ENCODE peak calls at places on chromosomes 11 and 22, in four cellular contexts. L is lung; F is SJSA1; M is CD8-positive, alpha-beta memory T cell. X is an unnamed sample.
A peak's percentile ranks its signal among the peaks of the same experiment; 100 is the strongest.

GRCh38 chr11:72075109-72075508 is 5.2 kb downstream of the NUMA1 start:
- DNase-seq in L (no peak), F (no peak), M (no peak), X (no peak)

GRCh38 chr11:28472904-28473303 is 364.7 kb downstream of the METTL15 start:
- DNase-seq in L (no peak), F (no peak), M (no peak), X (peak; percentile 68)

GRCh38 chr11:56885182-56885581 is 103.5 kb upstream of the OR5AK2 start:
- DNase-seq in L (peak; percentile 57), F (no peak), M (no peak), X (peak; percentile 77)

GRCh38 chr11:17597770-17598169 is 50.7 kb downstream of the OTOG start:
- DNase-seq in L (no peak), F (peak; percentile 37), M (no peak), X (no peak)

GRCh38 chr11:57276857-57277505 is 39.9 kb upstream of the APLNR start:
- DNase-seq in L (no peak), F (no peak), M (no peak), X (no peak)

GRCh38 chr11:77084581-77085191 is 17.9 kb downstream of the CAPN5 start:
- DNase-seq in L (no peak), F (no peak), M (no peak), X (no peak)

GRCh38 chr11:6541356-6541755 is 44.3 kb downstream of the DNHD1 start:
- DNase-seq in L (no peak), F (no peak), M (no peak), X (no peak)

GRCh38 chr11:130829801-130830562 is 86.3 kb downstream of the SNX19 start:
- DNase-seq in L (peak; percentile 54), F (no peak), M (no peak), X (peak; percentile 35)

GRCh38 chr11:73280606-73281005 is 8.5 kb downstream of the P2RY6 start:
- DNase-seq in L (no peak), F (no peak), M (no peak), X (no peak)

GRCh38 chr11:92268546-92268945 is 43.9 kb downstream of the FAT3 start:
- DNase-seq in L (no peak), F (no peak), M (no peak), X (no peak)

GRCh38 chr11:45853616-45854219 is 6.4 kb downstream of the CRY2 start:
- DNase-seq in L (no peak), F (no peak), M (no peak), X (no peak)

GRCh38 chr11:111764621-111765020 is 1.6 kb downstream of the PPP2R1B start:
- DNase-seq in L (no peak), F (peak; percentile 43), M (no peak), X (no peak)

GRCh38 chr11:77038029-77038824 is 4.0 kb downstream of the B3GNT6 start:
- DNase-seq in L (no peak), F (peak; percentile 59), M (no peak), X (no peak)

GRCh38 chr11:5336331-5336730 is 7.0 kb downstream of the OR51B5 start:
- DNase-seq in L (no peak), F (no peak), M (no peak), X (no peak)

GRCh38 chr11:58301576-58301975 is 33.5 kb upstream of the OR10W1 start:
- DNase-seq in L (no peak), F (no peak), M (no peak), X (no peak)

GRCh38 chr22:24107668-24108067 is 73.6 kb upstream of the SUSD2 start:
- DNase-seq in L (peak; percentile 52), F (no peak), M (no peak), X (no peak)

GRCh38 chr11:122804796-122805195 is 33.5 kb upstream of the CRTAM start:
- DNase-seq in L (no peak), F (no peak), M (no peak), X (no peak)

GRCh38 chr22:24358105-24358836 is 69.1 kb upstream of the ADORA2A start:
- DNase-seq in L (no peak), F (no peak), M (no peak), X (no peak)

GRCh38 chr22:30326704-30327362 is at the start of gene TBC1D10A:
- DNase-seq in L (peak; percentile 90), F (peak; percentile 88), M (peak; percentile 94), X (peak; percentile 80)

GRCh38 chr22:32765117-32765618 is 36.3 kb upstream of the TIMP3 start:
- DNase-seq in L (no peak), F (no peak), M (no peak), X (no peak)

GRCh38 chr11:3981084-3981633 is 113.4 kb upstream of the RRM1 start:
- DNase-seq in L (no peak), F (no peak), M (no peak), X (no peak)

GRCh38 chr11:88603499-88603898 is 266.0 kb upstream of the CTSC start:
- DNase-seq in L (no peak), F (no peak), M (no peak), X (peak; percentile 3)

GRCh38 chr11:65357856-65358356 is 3.4 kb downstream of the TIGD3 start:
- DNase-seq in L (no peak), F (no peak), M (no peak), X (no peak)

GRCh38 chr11:68632802-68633201 is 51.5 kb upstream of the GAL start:
- DNase-seq in L (no peak), F (no peak), M (peak; percentile 10), X (peak; percentile 58)

GRCh38 chr11:110148775-110149744 is 55.9 kb downstream of the ZC3H12C start:
- DNase-seq in L (no peak), F (no peak), M (no peak), X (no peak)

GRCh38 chr11:66462010-66462409 is 4.7 kb upstream of the PELI3 start:
- DNase-seq in L (no peak), F (no peak), M (no peak), X (no peak)

GRCh38 chr11:47171057-47171838 is 5.4 kb downstream of the ARFGAP2 start:
- DNase-seq in L (no peak), F (no peak), M (no peak), X (no peak)

GRCh38 chr22:39219071-39220050 is 25.4 kb downstream of the PDGFB start:
- DNase-seq in L (no peak), F (peak; percentile 28), M (no peak), X (no peak)

GRCh38 chr11:2549080-2549479 is 104.3 kb downstream of the KCNQ1 start:
- DNase-seq in L (no peak), F (no peak), M (no peak), X (no peak)

GRCh38 chr11:126834149-126834548 is 166.4 kb downstream of the KIRREL3 start:
- DNase-seq in L (no peak), F (peak; percentile 46), M (no peak), X (no peak)

GRCh38 chr11:78564037-78564888 is 10.4 kb downstream of the NARS2 start:
- DNase-seq in L (peak; percentile 35), F (no peak), M (no peak), X (peak; percentile 73)

GRCh38 chr11:114258696-114259095 is 37.5 kb upstream of the NNMT start:
- DNase-seq in L (no peak), F (no peak), M (no peak), X (no peak)

GRCh38 chr11:114259124-114259526 is 37.1 kb upstream of the NNMT start:
- DNase-seq in L (no peak), F (no peak), M (no peak), X (no peak)

GRCh38 chr11:114260483-114260882 is 35.7 kb upstream of the NNMT start:
- DNase-seq in L (no peak), F (no peak), M (no peak), X (no peak)

GRCh38 chr11:114259551-114259983 is 36.6 kb upstream of the NNMT start:
- DNase-seq in L (no peak), F (no peak), M (no peak), X (no peak)

GRCh38 chr11:114260077-114260476 is 36.1 kb upstream of the NNMT start:
- DNase-seq in L (no peak), F (no peak), M (no peak), X (no peak)
- H3K4me1 ChIP-seq in L (peaks cover 18% of the 10 kb centered on the region), F (no peaks in the 10 kb centered on the region), M (no peaks in the 10 kb centered on the region), X (no peaks in the 10 kb centered on the region)

GRCh38 chr22:48842583-48842945 is 985.1 kb downstream of the BRD1 start:
- DNase-seq in L (no peak), F (no peak), M (no peak), X (no peak)

GRCh38 chr22:48843640-48844039 is 984.0 kb downstream of the BRD1 start:
- DNase-seq in L (no peak), F (no peak), M (no peak), X (no peak)

GRCh38 chr22:48842976-48843375 is 984.7 kb downstream of the BRD1 start:
- DNase-seq in L (no peak), F (no peak), M (no peak), X (no peak)

GRCh38 chr22:48845356-48845936 is 982.2 kb downstream of the BRD1 start:
- DNase-seq in L (no peak), F (no peak), M (no peak), X (no peak)

GRCh38 chr22:48844096-48844675 is 983.5 kb downstream of the BRD1 start:
- DNase-seq in L (no peak), F (no peak), M (no peak), X (no peak)
- H3K9me3 ChIP-seq in L (no peaks in the 10 kb centered on the region), F (peaks cover 3% of the 10 kb centered on the region), M (no peaks in the 10 kb centered on the region), X (no peaks in the 10 kb centered on the region)

GRCh38 chr11:74990941-74991340 is 2.2 kb downstream of the NEU3 start:
- DNase-seq in L (no peak), F (no peak), M (no peak), X (no peak)

GRCh38 chr11:74989269-74989655 is 529 bp downstream of the NEU3 start:
- DNase-seq in L (no peak), F (no peak), M (no peak), X (no peak)

GRCh38 chr11:74988541-74989268 is at the start of gene NEU3:
- DNase-seq in L (peak; percentile 80), F (peak; percentile 68), M (peak; percentile 79), X (peak; percentile 87)

DNA sequence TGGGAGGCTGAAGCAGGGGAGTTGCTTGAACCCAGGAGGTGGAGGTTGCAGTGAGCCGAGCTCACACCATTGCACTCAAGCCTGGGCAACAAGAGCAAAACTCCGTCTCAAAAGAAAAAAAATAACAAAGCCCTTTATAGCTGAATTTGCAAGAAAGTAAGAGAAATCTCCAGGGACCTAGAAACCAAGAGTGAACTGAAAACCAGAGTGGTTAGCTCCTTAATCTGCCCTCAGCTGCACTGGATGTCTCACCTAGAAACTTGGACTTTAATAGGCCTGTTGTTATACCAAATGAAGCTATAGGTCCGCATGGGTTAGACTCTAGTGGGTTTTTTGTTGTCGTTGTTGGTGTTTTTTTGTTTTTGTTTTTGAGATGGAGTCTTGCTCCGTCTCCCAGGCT is 4.1 kb downstream of the NEU3 start:
- DNase-seq in L (no peak), F (no peak), M (no peak), X (no peak)
- H3K4me1 ChIP-seq in L (no peaks in the 10 kb centered on the region), F (no peaks in the 10 kb centered on the region), M (peaks cover 22% of the 10 kb centered on the region), X (no peaks in the 10 kb centered on the region)

DNA sequence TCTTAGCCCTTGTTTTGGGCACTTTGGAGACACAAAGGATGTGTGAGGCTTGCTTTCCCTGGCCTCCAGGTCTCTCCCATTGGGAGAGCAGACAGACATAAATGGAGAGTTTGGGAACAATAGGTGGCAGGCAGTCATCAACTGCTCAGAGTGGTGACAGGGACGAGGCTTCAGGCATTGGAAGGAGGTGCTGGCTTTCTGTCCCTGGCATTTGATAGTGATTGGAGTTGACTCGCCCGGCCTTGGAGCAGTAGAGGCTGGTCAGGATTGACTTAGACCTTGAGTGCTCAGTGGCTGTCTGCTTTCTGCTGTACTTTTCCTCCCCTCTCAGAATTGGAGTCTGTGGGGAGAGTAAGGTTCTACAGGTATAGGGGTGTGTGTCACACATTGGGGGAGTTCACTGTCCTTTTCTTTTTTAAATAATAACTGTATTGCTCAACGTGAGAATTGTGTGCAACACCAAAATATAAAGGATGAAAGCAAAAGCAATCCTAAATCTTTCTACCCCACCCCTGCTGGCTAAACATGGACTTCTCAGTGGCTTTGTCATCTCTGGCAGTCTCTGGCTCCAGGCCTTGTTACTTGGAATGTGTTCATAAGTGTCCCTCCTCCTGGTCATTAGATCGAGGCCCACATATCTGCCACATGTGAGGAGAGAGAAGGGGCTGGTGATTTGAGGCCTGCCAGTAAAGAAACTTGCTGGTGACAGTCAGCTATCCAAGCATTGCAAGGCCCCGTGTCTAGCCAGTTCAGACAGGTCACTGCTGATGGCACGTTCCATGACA is 21.1 kb downstream of the SHISA8 start:
- DNase-seq in L (no peak), F (no peak), M (no peak), X (no peak)
- H3K9me3 ChIP-seq in L (peaks cover 2% of the 10 kb centered on the region), F (no peaks in the 10 kb centered on the region), M (no peaks in the 10 kb centered on the region), X (no peaks in the 10 kb centered on the region)